ENCODE peak calls at places on chromosomes 2 and 18, in seven cellular contexts. One of them, this sample, is unnamed.
A peak's percentile ranks its signal among the peaks of the same experiment; 100 is the strongest.

GRCh38 chr18:74198453-74198852 is 50.1 kb downstream of the TIMM21 start:
- DNase-seq in GM06990: no peak
- DNase-seq in RWPE1: no peak
- DNase-seq in heart left ventricle: no peak
- DNase-seq in fibroblast of gingiva: no peak
- DNase-seq in stimulated activated naive CD8-positive, alpha-beta T cell treated with anti-CD3 and anti-CD28 coated beads, Interleukin-15, amount 100 ng/mL, for 72 hours: no peak
- DNase-seq in putamen: no peak
- DNase-seq in this sample: no peak

GRCh38 chr2:19769513-19769912 is 132.3 kb downstream of the TTC32 start:
- DNase-seq in GM06990: no peak
- DNase-seq in RWPE1: peak; percentile 39
- DNase-seq in heart left ventricle: no peak
- DNase-seq in fibroblast of gingiva: peak; percentile 11
- DNase-seq in stimulated activated naive CD8-positive, alpha-beta T cell treated with anti-CD3 and anti-CD28 coated beads, Interleukin-15, amount 100 ng/mL, for 72 hours: no peak
- DNase-seq in putamen: no peak
- DNase-seq in this sample: no peak

GRCh38 chr2:183037281-183037659 is 987 bp downstream of the NCKAP1 start:
- DNase-seq in GM06990: no peak
- DNase-seq in RWPE1: peak; percentile 45
- DNase-seq in heart left ventricle: no peak
- DNase-seq in fibroblast of gingiva: peak; percentile 15
- DNase-seq in stimulated activated naive CD8-positive, alpha-beta T cell treated with anti-CD3 and anti-CD28 coated beads, Interleukin-15, amount 100 ng/mL, for 72 hours: no peak
- DNase-seq in putamen: peak; percentile 47
- DNase-seq in this sample: no peak

GRCh38 chr2:26255735-26256384 is 11.1 kb downstream of the HADHB start:
- DNase-seq in GM06990: no peak
- DNase-seq in RWPE1: no peak
- DNase-seq in heart left ventricle: no peak
- DNase-seq in fibroblast of gingiva: no peak
- DNase-seq in stimulated activated naive CD8-positive, alpha-beta T cell treated with anti-CD3 and anti-CD28 coated beads, Interleukin-15, amount 100 ng/mL, for 72 hours: no peak
- DNase-seq in putamen: no peak
- DNase-seq in this sample: no peak

GRCh38 chr2:222303828-222304736 is 5.3 kb upstream of the PAX3 start:
- DNase-seq in GM06990: no peak
- DNase-seq in RWPE1: no peak
- DNase-seq in heart left ventricle: no peak
- DNase-seq in fibroblast of gingiva: no peak
- DNase-seq in stimulated activated naive CD8-positive, alpha-beta T cell treated with anti-CD3 and anti-CD28 coated beads, Interleukin-15, amount 100 ng/mL, for 72 hours: no peak
- DNase-seq in putamen: no peak
- DNase-seq in this sample: no peak

GRCh38 chr2:65424391-65424790 is 8.0 kb downstream of the SPRED2 start:
- DNase-seq in GM06990: no peak
- DNase-seq in RWPE1: no peak
- DNase-seq in heart left ventricle: no peak
- DNase-seq in fibroblast of gingiva: no peak
- DNase-seq in stimulated activated naive CD8-positive, alpha-beta T cell treated with anti-CD3 and anti-CD28 coated beads, Interleukin-15, amount 100 ng/mL, for 72 hours: no peak
- DNase-seq in putamen: no peak
- DNase-seq in this sample: no peak

GRCh38 chr2:173984866-173985588 is 19.9 kb upstream of the SP3 start:
- DNase-seq in GM06990: no peak
- DNase-seq in RWPE1: no peak
- DNase-seq in heart left ventricle: no peak
- DNase-seq in fibroblast of gingiva: no peak
- DNase-seq in stimulated activated naive CD8-positive, alpha-beta T cell treated with anti-CD3 and anti-CD28 coated beads, Interleukin-15, amount 100 ng/mL, for 72 hours: no peak
- DNase-seq in putamen: no peak
- DNase-seq in this sample: no peak

GRCh38 chr2:219289537-219290361 is 10.6 kb downstream of the DNAJB2 start:
- DNase-seq in GM06990: no peak
- DNase-seq in RWPE1: peak; percentile 85
- DNase-seq in heart left ventricle: peak; percentile 78
- DNase-seq in fibroblast of gingiva: peak; percentile 91
- DNase-seq in stimulated activated naive CD8-positive, alpha-beta T cell treated with anti-CD3 and anti-CD28 coated beads, Interleukin-15, amount 100 ng/mL, for 72 hours: no peak
- DNase-seq in putamen: peak; percentile 86
- DNase-seq in this sample: no peak

GRCh38 chr2:101341421-101341820 is 32.9 kb upstream of the RNF149 start:
- DNase-seq in GM06990: no peak
- DNase-seq in RWPE1: no peak
- DNase-seq in heart left ventricle: no peak
- DNase-seq in fibroblast of gingiva: no peak
- DNase-seq in stimulated activated naive CD8-positive, alpha-beta T cell treated with anti-CD3 and anti-CD28 coated beads, Interleukin-15, amount 100 ng/mL, for 72 hours: no peak
- DNase-seq in putamen: no peak
- DNase-seq in this sample: no peak

GRCh38 chr2:116718451-116718850 is 1096.0 kb upstream of the DDX18 start:
- DNase-seq in GM06990: no peak
- DNase-seq in RWPE1: peak; percentile 41
- DNase-seq in heart left ventricle: no peak
- DNase-seq in fibroblast of gingiva: no peak
- DNase-seq in stimulated activated naive CD8-positive, alpha-beta T cell treated with anti-CD3 and anti-CD28 coated beads, Interleukin-15, amount 100 ng/mL, for 72 hours: no peak
- DNase-seq in putamen: no peak
- DNase-seq in this sample: no peak

GRCh38 chr2:112793449-112793978 is 9.2 kb upstream of the IL1A start:
- DNase-seq in GM06990: peak; percentile 56
- DNase-seq in RWPE1: peak; percentile 37
- DNase-seq in heart left ventricle: no peak
- DNase-seq in fibroblast of gingiva: no peak
- DNase-seq in stimulated activated naive CD8-positive, alpha-beta T cell treated with anti-CD3 and anti-CD28 coated beads, Interleukin-15, amount 100 ng/mL, for 72 hours: no peak
- DNase-seq in putamen: no peak
- DNase-seq in this sample: peak; percentile 29

This sample was measured in CD4-positive, CD25-positive, alpha-beta regulatory T cell.